ENCODE peak calls at places on chromosomes 7 and 10, in six cellular contexts. One of them, this sample, is unnamed.

GRCh38 chr10:80477-81105 is 31.5 kb upstream of the TUBB8 start:
- DNase-seq in activated B cell treated with CpG ODN at 0.5 μM for 24 hours: no peak
- DNase-seq in bronchial epithelial cell: no peak
- DNase-seq in neural crest cell: no peak
- DNase-seq in stomach: no peak
- DNase-seq in Peyer's patch: no peak
- DNase-seq in this sample: no peak

GRCh38 chr10:94416896-94417295 is 14.6 kb downstream of the TBC1D12 start:
- DNase-seq in stomach: no peak
- DNase-seq in bronchial epithelial cell: no peak
- DNase-seq in Peyer's patch: no peak
- DNase-seq in neural crest cell: no peak
- DNase-seq in activated B cell treated with CpG ODN at 0.5 μM for 24 hours: no peak
- DNase-seq in this sample: no peak

GRCh38 chr7:25282194-25282593 is 53.9 kb upstream of the NPVF start:
- DNase-seq in activated B cell treated with CpG ODN at 0.5 μM for 24 hours: no peak
- DNase-seq in neural crest cell: no peak
- DNase-seq in bronchial epithelial cell: no peak
- DNase-seq in Peyer's patch: peak; percentile 54
- DNase-seq in stomach: no peak
- DNase-seq in this sample: no peak

GRCh38 chr10:31664803-31665202 is 263.8 kb downstream of the ARHGAP12 start:
- DNase-seq in neural crest cell: no peak
- DNase-seq in bronchial epithelial cell: no peak
- DNase-seq in stomach: no peak
- DNase-seq in Peyer's patch: no peak
- DNase-seq in activated B cell treated with CpG ODN at 0.5 μM for 24 hours: no peak
- DNase-seq in this sample: no peak

GRCh38 chr7:134737561-134738353 is 41.7 kb upstream of the CALD1 start:
- DNase-seq in neural crest cell: no peak
- DNase-seq in activated B cell treated with CpG ODN at 0.5 μM for 24 hours: no peak
- DNase-seq in stomach: no peak
- DNase-seq in Peyer's patch: no peak
- DNase-seq in bronchial epithelial cell: peak; percentile 35
- DNase-seq in this sample: no peak

GRCh38 chr7:33933611-33934281 is 28.4 kb downstream of the BMPER start:
- DNase-seq in neural crest cell: no peak
- DNase-seq in stomach: no peak
- DNase-seq in activated B cell treated with CpG ODN at 0.5 μM for 24 hours: no peak
- DNase-seq in Peyer's patch: no peak
- DNase-seq in bronchial epithelial cell: peak; percentile 93
- DNase-seq in this sample: no peak

GRCh38 chr7:66070222-66070621 is 5.4 kb upstream of the ASL start:
- DNase-seq in bronchial epithelial cell: peak; percentile 8
- DNase-seq in Peyer's patch: no peak
- DNase-seq in stomach: no peak
- DNase-seq in activated B cell treated with CpG ODN at 0.5 μM for 24 hours: no peak
- DNase-seq in neural crest cell: no peak
- DNase-seq in this sample: no peak

GRCh38 chr10:23202736-23203135 is 10.6 kb downstream of the PTF1A start:
- DNase-seq in neural crest cell: no peak
- DNase-seq in activated B cell treated with CpG ODN at 0.5 μM for 24 hours: no peak
- DNase-seq in stomach: no peak
- DNase-seq in bronchial epithelial cell: no peak
- DNase-seq in Peyer's patch: no peak
- DNase-seq in this sample: no peak

GRCh38 chr7:114865564-114865963 is 56.3 kb upstream of the MDFIC start:
- DNase-seq in activated B cell treated with CpG ODN at 0.5 μM for 24 hours: peak; percentile 29
- DNase-seq in bronchial epithelial cell: peak; percentile 51
- DNase-seq in neural crest cell: peak; percentile 9
- DNase-seq in stomach: peak; percentile 39
- DNase-seq in Peyer's patch: peak; percentile 79
- DNase-seq in this sample: peak; percentile 16

GRCh38 chr7:113159746-113160339 is 41.5 kb upstream of the SMIM30 start:
- DNase-seq in stomach: no peak
- DNase-seq in neural crest cell: peak; percentile 6
- DNase-seq in bronchial epithelial cell: peak; percentile 38
- DNase-seq in activated B cell treated with CpG ODN at 0.5 μM for 24 hours: no peak
- DNase-seq in Peyer's patch: no peak
- DNase-seq in this sample: no peak

GRCh38 chr7:35701287-35701686 is 6.4 kb upstream of the HERPUD2 start:
- DNase-seq in activated B cell treated with CpG ODN at 0.5 μM for 24 hours: no peak
- DNase-seq in stomach: no peak
- DNase-seq in neural crest cell: no peak
- DNase-seq in bronchial epithelial cell: no peak
- DNase-seq in Peyer's patch: no peak
- DNase-seq in this sample: no peak

GRCh38 chr7:12961910-12962309 is 274.5 kb downstream of the ARL4A start:
- DNase-seq in Peyer's patch: no peak
- DNase-seq in neural crest cell: no peak
- DNase-seq in bronchial epithelial cell: no peak
- DNase-seq in stomach: no peak
- DNase-seq in activated B cell treated with CpG ODN at 0.5 μM for 24 hours: no peak
- DNase-seq in this sample: no peak

GRCh38 chr7:1664711-1665591 is 5.1 kb upstream of the ELFN1 start:
- DNase-seq in bronchial epithelial cell: peak; percentile 7
- DNase-seq in activated B cell treated with CpG ODN at 0.5 μM for 24 hours: peak; percentile 47
- DNase-seq in Peyer's patch: peak; percentile 67
- DNase-seq in stomach: peak; percentile 60
- DNase-seq in neural crest cell: peak; percentile 96
- DNase-seq in this sample: peak; percentile 38

GRCh38 chr7:101173752-101174244 is 6.3 kb downstream of the NAT16 start:
- DNase-seq in neural crest cell: peak; percentile 44
- DNase-seq in bronchial epithelial cell: peak; percentile 63
- DNase-seq in stomach: peak; percentile 34
- DNase-seq in Peyer's patch: peak; percentile 70
- DNase-seq in activated B cell treated with CpG ODN at 0.5 μM for 24 hours: peak; percentile 46
- DNase-seq in this sample: peak; percentile 61

GRCh38 chr10:21173433-21173963 is 276.4 kb upstream of the NEBL start:
- DNase-seq in stomach: no peak
- DNase-seq in bronchial epithelial cell: no peak
- DNase-seq in Peyer's patch: no peak
- DNase-seq in neural crest cell: no peak
- DNase-seq in activated B cell treated with CpG ODN at 0.5 μM for 24 hours: no peak
- DNase-seq in this sample: no peak

GRCh38 chr7:192035-192649 is at the start of gene FAM20C:
- DNase-seq in neural crest cell: peak; percentile 53
- DNase-seq in bronchial epithelial cell: peak; percentile 47
- DNase-seq in Peyer's patch: peak; percentile 87
- DNase-seq in stomach: peak; percentile 91
- DNase-seq in activated B cell treated with CpG ODN at 0.5 μM for 24 hours: peak; percentile 30
- DNase-seq in this sample: peak; percentile 27

GRCh38 chr10:23013581-23014335 is 81.6 kb upstream of the MSRB2 start:
- DNase-seq in neural crest cell: no peak
- DNase-seq in stomach: no peak
- DNase-seq in Peyer's patch: no peak
- DNase-seq in bronchial epithelial cell: no peak
- DNase-seq in activated B cell treated with CpG ODN at 0.5 μM for 24 hours: no peak
- DNase-seq in this sample: no peak

GRCh38 chr7:135773451-135773850 is 24.8 kb upstream of the FAM180A start:
- DNase-seq in stomach: no peak
- DNase-seq in activated B cell treated with CpG ODN at 0.5 μM for 24 hours: no peak
- DNase-seq in bronchial epithelial cell: no peak
- DNase-seq in neural crest cell: no peak
- DNase-seq in Peyer's patch: no peak
- DNase-seq in this sample: no peak

GRCh38 chr10:57008189-57008588 is 647.1 kb upstream of the ZWINT start:
- DNase-seq in Peyer's patch: no peak
- DNase-seq in activated B cell treated with CpG ODN at 0.5 μM for 24 hours: no peak
- DNase-seq in stomach: no peak
- DNase-seq in neural crest cell: no peak
- DNase-seq in bronchial epithelial cell: no peak
- DNase-seq in this sample: no peak

GRCh38 chr10:23362879-23363787 is 18.5 kb upstream of the C10orf67 start:
- DNase-seq in stomach: no peak
- DNase-seq in bronchial epithelial cell: no peak
- DNase-seq in activated B cell treated with CpG ODN at 0.5 μM for 24 hours: no peak
- DNase-seq in neural crest cell: no peak
- DNase-seq in Peyer's patch: no peak
- DNase-seq in this sample: no peak

GRCh38 chr7:38222481-38223096 is 44.5 kb downstream of the STARD3NL start:
- DNase-seq in stomach: no peak
- DNase-seq in Peyer's patch: no peak
- DNase-seq in activated B cell treated with CpG ODN at 0.5 μM for 24 hours: no peak
- DNase-seq in bronchial epithelial cell: peak; percentile 65
- DNase-seq in neural crest cell: no peak
- DNase-seq in this sample: no peak

GRCh38 chr7:11009631-11010030 is 36.0 kb downstream of the PHF14 start:
- DNase-seq in Peyer's patch: no peak
- DNase-seq in activated B cell treated with CpG ODN at 0.5 μM for 24 hours: no peak
- DNase-seq in stomach: no peak
- DNase-seq in bronchial epithelial cell: no peak
- DNase-seq in neural crest cell: no peak
- DNase-seq in this sample: no peak

GRCh38 chr7:106313456-106313891 is 28.7 kb upstream of the NAMPT start:
- DNase-seq in stomach: no peak
- DNase-seq in neural crest cell: no peak
- DNase-seq in activated B cell treated with CpG ODN at 0.5 μM for 24 hours: no peak
- DNase-seq in Peyer's patch: no peak
- DNase-seq in bronchial epithelial cell: peak; percentile 80
- DNase-seq in this sample: no peak

GRCh38 chr10:116732546-116732945 is 9.8 kb downstream of the HSPA12A start:
- DNase-seq in neural crest cell: no peak
- DNase-seq in stomach: no peak
- DNase-seq in bronchial epithelial cell: no peak
- DNase-seq in activated B cell treated with CpG ODN at 0.5 μM for 24 hours: no peak
- DNase-seq in Peyer's patch: no peak
- DNase-seq in this sample: no peak

GRCh38 chr10:90481326-90481923 is 376.4 kb downstream of the HTR7 start:
- DNase-seq in activated B cell treated with CpG ODN at 0.5 μM for 24 hours: no peak
- DNase-seq in Peyer's patch: no peak
- DNase-seq in bronchial epithelial cell: peak; percentile 60
- DNase-seq in stomach: no peak
- DNase-seq in neural crest cell: no peak
- DNase-seq in this sample: no peak

GRCh38 chr7:105806592-105807266 is 69.7 kb downstream of the ATXN7L1 start:
- DNase-seq in bronchial epithelial cell: peak; percentile 78
- DNase-seq in stomach: peak; percentile 35
- DNase-seq in Peyer's patch: peak; percentile 66
- DNase-seq in activated B cell treated with CpG ODN at 0.5 μM for 24 hours: no peak
- DNase-seq in neural crest cell: no peak
- DNase-seq in this sample: peak; percentile 60

GRCh38 chr7:76303057-76303828 is 770 bp downstream of the HSPB1 start:
- DNase-seq in activated B cell treated with CpG ODN at 0.5 μM for 24 hours: peak; percentile 72
- DNase-seq in stomach: peak; percentile 85
- DNase-seq in Peyer's patch: peak; percentile 89
- DNase-seq in neural crest cell: peak; percentile 70
- DNase-seq in bronchial epithelial cell: peak; percentile 71
- DNase-seq in this sample: peak; percentile 58

GRCh38 chr10:110918269-110918632 is 729 bp downstream of the BBIP1 start:
- DNase-seq in stomach: peak; percentile 97
- DNase-seq in activated B cell treated with CpG ODN at 0.5 μM for 24 hours: no peak
- DNase-seq in neural crest cell: peak; percentile 88
- DNase-seq in bronchial epithelial cell: peak; percentile 92
- DNase-seq in Peyer's patch: peak; percentile 98
- DNase-seq in this sample: no peak

GRCh38 chr10:132957131-132957530 is 14.8 kb upstream of the CFAP46 start:
- DNase-seq in stomach: no peak
- DNase-seq in neural crest cell: no peak
- DNase-seq in bronchial epithelial cell: no peak
- DNase-seq in Peyer's patch: peak; percentile 25
- DNase-seq in activated B cell treated with CpG ODN at 0.5 μM for 24 hours: no peak
- DNase-seq in this sample: no peak

GRCh38 chr7:77940647-77941046 is 142.1 kb downstream of the PHTF2 start:
- DNase-seq in stomach: no peak
- DNase-seq in neural crest cell: peak; percentile 28
- DNase-seq in activated B cell treated with CpG ODN at 0.5 μM for 24 hours: no peak
- DNase-seq in bronchial epithelial cell: peak; percentile 27
- DNase-seq in Peyer's patch: no peak
- DNase-seq in this sample: no peak

GRCh38 chr10:21145751-21146445 is 248.8 kb upstream of the NEBL start:
- DNase-seq in bronchial epithelial cell: no peak
- DNase-seq in stomach: no peak
- DNase-seq in neural crest cell: peak; percentile 17
- DNase-seq in Peyer's patch: no peak
- DNase-seq in activated B cell treated with CpG ODN at 0.5 μM for 24 hours: no peak
- DNase-seq in this sample: no peak

GRCh38 chr7:2811476-2812118 is 32.5 kb downstream of the GNA12 start:
- DNase-seq in neural crest cell: no peak
- DNase-seq in stomach: no peak
- DNase-seq in bronchial epithelial cell: peak; percentile 58
- DNase-seq in activated B cell treated with CpG ODN at 0.5 μM for 24 hours: no peak
- DNase-seq in Peyer's patch: no peak
- DNase-seq in this sample: no peak

GRCh38 chr7:41108821-41109220 is 594.1 kb downstream of the INHBA start:
- DNase-seq in bronchial epithelial cell: no peak
- DNase-seq in Peyer's patch: no peak
- DNase-seq in neural crest cell: no peak
- DNase-seq in stomach: no peak
- DNase-seq in activated B cell treated with CpG ODN at 0.5 μM for 24 hours: no peak
- DNase-seq in this sample: no peak

GRCh38 chr10:127085957-127086356 is 110.4 kb downstream of the INSYN2A start:
- DNase-seq in activated B cell treated with CpG ODN at 0.5 μM for 24 hours: no peak
- DNase-seq in Peyer's patch: no peak
- DNase-seq in stomach: no peak
- DNase-seq in neural crest cell: no peak
- DNase-seq in bronchial epithelial cell: no peak
- DNase-seq in this sample: no peak
- TF ChIP-seq CTCF in activated B cell treated with CpG ODN at 0.5 μM for 24 hours: no peak
- TF ChIP-seq CTCF in Peyer's patch: no peak
- TF ChIP-seq CTCF in stomach: no peak
- TF ChIP-seq CTCF in neural crest cell: no peak
- TF ChIP-seq CTCF in bronchial epithelial cell: no peak
- TF ChIP-seq CTCF in this sample: no peak

GRCh38 chr10:118971187-118971586 is 58.3 kb upstream of the NANOS1 start:
- DNase-seq in stomach: no peak
- DNase-seq in neural crest cell: no peak
- DNase-seq in bronchial epithelial cell: no peak
- DNase-seq in activated B cell treated with CpG ODN at 0.5 μM for 24 hours: no peak
- DNase-seq in Peyer's patch: no peak
- DNase-seq in this sample: no peak
- TF ChIP-seq CTCF in stomach: no peak
- TF ChIP-seq CTCF in neural crest cell: no peak
- TF ChIP-seq CTCF in bronchial epithelial cell: no peak
- TF ChIP-seq CTCF in activated B cell treated with CpG ODN at 0.5 μM for 24 hours: no peak
- TF ChIP-seq CTCF in Peyer's patch: no peak
- TF ChIP-seq CTCF in this sample: no peak

GRCh38 chr7:139557857-139558581 is 34.5 kb downstream of the CLEC2L start:
- DNase-seq in bronchial epithelial cell: no peak
- DNase-seq in neural crest cell: no peak
- DNase-seq in stomach: no peak
- DNase-seq in activated B cell treated with CpG ODN at 0.5 μM for 24 hours: no peak
- DNase-seq in Peyer's patch: peak; percentile 33
- DNase-seq in this sample: no peak
- TF ChIP-seq CTCF in bronchial epithelial cell: no peak
- TF ChIP-seq CTCF in neural crest cell: no peak
- TF ChIP-seq CTCF in stomach: no peak
- TF ChIP-seq CTCF in activated B cell treated with CpG ODN at 0.5 μM for 24 hours: no peak
- TF ChIP-seq CTCF in Peyer's patch: no peak
- TF ChIP-seq CTCF in this sample: no peak

GRCh38 chr10:5136468-5137087 is 42.4 kb downstream of the AKR1C3 start:
- DNase-seq in bronchial epithelial cell: no peak
- DNase-seq in neural crest cell: no peak
- DNase-seq in activated B cell treated with CpG ODN at 0.5 μM for 24 hours: no peak
- DNase-seq in Peyer's patch: no peak
- DNase-seq in stomach: no peak
- DNase-seq in this sample: no peak
- TF ChIP-seq CTCF in bronchial epithelial cell: no peak
- TF ChIP-seq CTCF in neural crest cell: no peak
- TF ChIP-seq CTCF in activated B cell treated with CpG ODN at 0.5 μM for 24 hours: no peak
- TF ChIP-seq CTCF in Peyer's patch: no peak
- TF ChIP-seq CTCF in stomach: no peak
- TF ChIP-seq CTCF in this sample: no peak

This sample was measured in natural killer cell.